ENCODE peak calls at places on chromosomes 16 and 17, in four cellular contexts. One of them, this sample, is unnamed. For H3K4me1, the result is how much of the 10 kb centered on the place peaks cover.

GRCh38 chr17:79645777-79646088 is 34.9 kb upstream of the RBFOX3 start:
- DNase-seq in K562: no peak
- DNase-seq in H1: no peak
- DNase-seq in GM12878: no peak
- DNase-seq in this sample: no peak

GRCh38 chr17:7842380-7842949 is 8.4 kb downstream of the KDM6B start:
- DNase-seq in K562: peak
- DNase-seq in H1: no peak
- DNase-seq in GM12878: no peak
- DNase-seq in this sample: no peak

GRCh38 chr16:84667600-84668309 is 19.4 kb downstream of the KLHL36 start:
- DNase-seq in K562: no peak
- DNase-seq in H1: no peak
- DNase-seq in GM12878: no peak
- DNase-seq in this sample: no peak

GRCh38 chr17:55301521-55302406 is 37.0 kb downstream of the HLF start:
- DNase-seq in K562: no peak
- DNase-seq in H1: no peak
- DNase-seq in GM12878: no peak
- DNase-seq in this sample: no peak

GRCh38 chr17:19003543-19003965 is 1.0 kb downstream of the FAM83G start:
- DNase-seq in K562: no peak
- DNase-seq in H1: no peak
- DNase-seq in GM12878: no peak
- DNase-seq in this sample: no peak

GRCh38 chr16:86403541-86404163 is 106.7 kb upstream of the FOXF1 start:
- DNase-seq in K562: no peak
- DNase-seq in H1: no peak
- DNase-seq in GM12878: no peak
- DNase-seq in this sample: no peak

GRCh38 chr16:4158143-4159093 is 42.2 kb upstream of the ADCY9 start:
- DNase-seq in K562: no peak
- DNase-seq in H1: no peak
- DNase-seq in GM12878: no peak
- DNase-seq in this sample: no peak

GRCh38 chr17:10616502-10617119 is 40.5 kb downstream of the MYH3 start:
- DNase-seq in K562: peak
- DNase-seq in H1: peak
- DNase-seq in GM12878: no peak
- DNase-seq in this sample: peak

GRCh38 chr17:74292495-74292894 is 18.5 kb downstream of the DNAI2 start:
- DNase-seq in K562: no peak
- DNase-seq in H1: no peak
- DNase-seq in GM12878: no peak
- DNase-seq in this sample: no peak

GRCh38 chr17:40564883-40565744 is at the start of gene CCR7:
- DNase-seq in K562: peak
- DNase-seq in H1: no peak
- DNase-seq in GM12878: no peak
- DNase-seq in this sample: no peak

GRCh38 chr17:45091778-45092425 is 30.8 kb downstream of the NMT1 start:
- DNase-seq in K562: no peak
- DNase-seq in H1: no peak
- DNase-seq in GM12878: no peak
- DNase-seq in this sample: no peak

GRCh38 chr17:50511058-50511457 is 2.8 kb downstream of the MYCBPAP start:
- DNase-seq in K562: no peak
- DNase-seq in H1: no peak
- DNase-seq in GM12878: peak
- DNase-seq in this sample: no peak

GRCh38 chr16:81473066-81473488 is 28.5 kb downstream of the CMIP start:
- DNase-seq in K562: no peak
- DNase-seq in H1: no peak
- DNase-seq in GM12878: no peak
- DNase-seq in this sample: no peak

GRCh38 chr16:30876867-30877266 is 17.0 kb downstream of the BCL7C start:
- DNase-seq in K562: peak
- DNase-seq in H1: no peak
- DNase-seq in GM12878: no peak
- DNase-seq in this sample: no peak

GRCh38 chr17:58541249-58541648 is 26.8 kb upstream of the MTMR4 start:
- DNase-seq in K562: peak
- DNase-seq in H1: no peak
- DNase-seq in GM12878: no peak
- DNase-seq in this sample: peak

GRCh38 chr16:62240722-62241121 is 204.5 kb upstream of the CDH8 start:
- DNase-seq in K562: no peak
- DNase-seq in H1: no peak
- DNase-seq in GM12878: no peak
- DNase-seq in this sample: no peak

GRCh38 chr16:16917201-16917600 is 538.3 kb downstream of the NPIPA7 start:
- DNase-seq in K562: no peak
- DNase-seq in H1: no peak
- DNase-seq in GM12878: no peak
- DNase-seq in this sample: no peak

GRCh38 chr17:35801583-35802224 is 6.3 kb upstream of the MMP28 start:
- DNase-seq in K562: peak
- DNase-seq in H1: no peak
- DNase-seq in GM12878: no peak
- DNase-seq in this sample: no peak

GRCh38 chr16:86418981-86419380 is 91.3 kb upstream of the FOXF1 start:
- DNase-seq in K562: no peak
- DNase-seq in H1: no peak
- DNase-seq in GM12878: no peak
- DNase-seq in this sample: no peak

GRCh38 chr16:8847623-8848022 is 21.2 kb downstream of the CARHSP1 start:
- DNase-seq in K562: no peak
- DNase-seq in H1: no peak
- DNase-seq in GM12878: no peak
- DNase-seq in this sample: no peak

GRCh38 chr17:5587431-5588032 is 3.2 kb upstream of the NLRP1 start:
- DNase-seq in K562: peak
- DNase-seq in H1: no peak
- DNase-seq in GM12878: no peak
- DNase-seq in this sample: peak

GRCh38 chr17:38457577-38458371 is 29.5 kb downstream of the ARHGAP23 start:
- DNase-seq in K562: no peak
- DNase-seq in H1: no peak
- DNase-seq in GM12878: no peak
- DNase-seq in this sample: no peak

GRCh38 chr17:1907818-1908698 is 78.3 kb downstream of the RPA1 start:
- DNase-seq in K562: no peak
- DNase-seq in H1: no peak
- DNase-seq in GM12878: no peak
- DNase-seq in this sample: no peak

GRCh38 chr17:2837147-2837561 is 40.9 kb downstream of the RAP1GAP2 start:
- DNase-seq in K562: no peak
- DNase-seq in H1: no peak
- DNase-seq in GM12878: no peak
- DNase-seq in this sample: no peak

GRCh38 chr17:77214743-77215142 is 74.0 kb downstream of the SEC14L1 start:
- DNase-seq in K562: peak
- DNase-seq in H1: peak
- DNase-seq in GM12878: no peak
- DNase-seq in this sample: peak

GRCh38 chr17:66725956-66726355 is 109.0 kb upstream of the CACNG5 start:
- DNase-seq in K562: no peak
- DNase-seq in H1: no peak
- DNase-seq in GM12878: no peak
- DNase-seq in this sample: no peak

GRCh38 chr16:49830873-49831272 is 25.0 kb downstream of the ZNF423 start:
- DNase-seq in K562: no peak
- DNase-seq in H1: no peak
- DNase-seq in GM12878: no peak
- DNase-seq in this sample: no peak
- H3K4me1 ChIP-seq in K562: under half
- H3K4me1 ChIP-seq in H1: under half
- H3K4me1 ChIP-seq in GM12878: under half
- H3K4me1 ChIP-seq in this sample: under half

DNA sequence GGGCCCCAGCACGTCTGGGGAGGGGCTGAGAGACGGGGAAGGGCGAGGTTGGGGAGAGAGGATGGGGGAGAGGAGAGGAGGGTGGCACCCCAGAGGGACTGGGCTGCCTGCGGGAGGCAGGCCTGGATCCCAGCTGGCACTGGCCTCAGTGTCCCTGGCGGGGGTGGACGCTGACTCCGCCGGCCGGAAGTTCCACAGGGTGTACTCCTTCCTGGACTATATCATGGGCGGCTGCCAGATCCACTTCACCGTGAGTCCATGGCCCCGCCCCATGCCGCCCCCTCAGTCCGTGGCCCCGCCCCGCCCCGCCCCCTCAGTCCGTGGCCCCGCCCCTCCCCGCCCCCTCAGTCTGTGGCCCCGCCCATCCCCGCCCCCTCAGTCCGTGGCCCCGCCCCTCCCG is 11.3 kb downstream of the CPNE7 start:
- DNase-seq in K562: peak
- DNase-seq in H1: no peak
- DNase-seq in GM12878: no peak
- DNase-seq in this sample: no peak
- TF ChIP-seq EGR1 in K562: peak
- TF ChIP-seq EGR1 in H1: no peak
- TF ChIP-seq EGR1 in GM12878: peak
- TF ChIP-seq EGR1 in this sample: no peak

GRCh38 chr16:20903116-20903888 is 2.7 kb downstream of the LYRM1 start:
- DNase-seq in K562: no peak
- DNase-seq in H1: no peak
- DNase-seq in GM12878: no peak
- DNase-seq in this sample: no peak
- H3K4me1 ChIP-seq in K562: under half
- H3K4me1 ChIP-seq in H1: under half
- H3K4me1 ChIP-seq in GM12878: under half
- H3K4me1 ChIP-seq in this sample: half or more

GRCh38 chr16:90020838-90021382 is 1.7 kb upstream of the DBNDD1 start:
- DNase-seq in K562: no peak
- DNase-seq in H1: no peak
- DNase-seq in GM12878: no peak
- DNase-seq in this sample: no peak

GRCh38 chr16:90018297-90019200 is 707 bp downstream of the DBNDD1 start:
- DNase-seq in K562: peak
- DNase-seq in H1: no peak
- DNase-seq in GM12878: no peak
- DNase-seq in this sample: no peak

GRCh38 chr16:90019201-90019542 is at the start of gene DBNDD1:
- DNase-seq in K562: no peak
- DNase-seq in H1: no peak
- DNase-seq in GM12878: no peak
- DNase-seq in this sample: no peak

GRCh38 chr16:90020260-90020837 is 1.1 kb upstream of the DBNDD1 start:
- DNase-seq in K562: no peak
- DNase-seq in H1: no peak
- DNase-seq in GM12878: no peak
- DNase-seq in this sample: no peak

DNA sequence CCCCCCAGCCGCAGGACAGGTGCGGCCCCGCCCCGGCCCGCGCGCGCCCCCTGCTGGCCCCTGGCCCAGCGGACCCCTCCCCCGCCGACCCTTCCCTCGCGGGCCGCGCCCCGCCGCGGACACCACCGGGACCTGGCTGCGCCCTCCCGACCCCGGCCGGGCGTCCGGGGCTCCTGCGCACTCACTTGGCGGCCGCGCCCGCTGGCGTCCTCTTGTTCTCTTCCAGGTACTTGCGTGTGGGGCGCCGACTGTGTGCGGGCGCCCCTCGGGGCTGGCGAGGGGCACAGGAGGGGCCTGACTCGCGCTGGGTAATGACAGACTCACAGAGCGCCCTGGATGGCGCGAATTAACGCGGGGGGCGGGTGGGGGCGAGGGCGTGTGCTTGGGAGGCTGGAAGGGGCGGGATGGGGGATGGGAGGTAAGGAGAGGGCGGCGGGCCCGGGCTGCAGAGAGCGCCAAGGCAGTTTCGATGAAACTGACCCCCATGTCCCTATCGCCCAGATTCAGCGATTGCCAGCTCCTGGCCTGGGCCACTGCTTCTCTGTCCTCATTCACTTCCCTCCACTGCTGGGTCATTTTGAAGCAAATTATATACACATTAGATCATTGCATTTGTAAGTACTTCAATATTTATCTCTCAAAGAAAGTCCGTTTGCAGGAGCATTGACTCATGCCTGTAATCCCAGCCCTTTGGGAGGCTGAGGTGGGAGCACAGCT is 445 bp upstream of the DBNDD1 start:
- DNase-seq in K562: peak
- DNase-seq in H1: no peak
- DNase-seq in GM12878: no peak
- DNase-seq in this sample: no peak
- TF ChIP-seq EGR1 in K562: no peak
- TF ChIP-seq EGR1 in H1: peak
- TF ChIP-seq EGR1 in GM12878: no peak
- TF ChIP-seq EGR1 in this sample: no peak

DNA sequence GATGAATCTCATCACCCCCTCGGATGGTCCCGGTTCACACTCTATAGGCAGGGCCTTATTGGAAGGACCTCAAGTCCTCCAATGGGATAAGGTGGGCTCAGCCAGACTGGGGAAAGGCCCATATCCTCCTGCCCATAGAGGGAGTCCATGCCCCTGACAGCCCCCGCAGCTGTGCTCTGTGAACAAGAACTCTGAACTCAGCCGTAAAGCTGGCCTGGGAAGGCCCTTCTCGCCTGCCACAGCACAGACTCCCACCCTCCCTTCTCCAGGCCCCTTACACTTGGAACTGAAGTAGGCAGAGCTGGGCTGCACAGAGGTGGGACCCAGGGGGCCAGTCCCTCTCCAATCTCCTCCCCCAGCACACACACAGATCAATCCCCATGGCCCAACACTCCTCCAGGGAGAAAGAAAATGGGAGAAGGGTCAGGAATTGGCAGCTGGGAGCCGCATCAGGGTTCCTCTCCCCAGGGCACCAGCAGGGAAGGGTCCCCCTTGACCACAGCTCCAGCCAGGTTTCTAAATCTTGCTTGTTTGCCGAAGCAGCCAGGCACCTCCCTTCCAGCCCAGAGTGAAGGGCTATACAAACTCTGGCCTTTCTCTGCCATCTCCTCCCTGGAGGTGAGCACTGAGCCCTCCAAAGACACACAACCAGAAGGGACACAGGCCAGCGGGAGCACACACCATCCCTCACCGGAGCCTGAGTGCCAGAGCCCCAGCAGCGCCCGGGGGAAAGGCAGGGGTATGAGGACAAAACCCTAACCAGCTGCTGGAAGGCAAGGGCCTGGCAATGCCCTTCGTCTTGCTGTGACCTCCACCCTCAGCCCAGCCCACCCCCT is 454.1 kb downstream of the SOX9 start:
- DNase-seq in K562: no peak
- DNase-seq in H1: no peak
- DNase-seq in GM12878: no peak
- DNase-seq in this sample: no peak
- H3K4me1 ChIP-seq in K562: under half
- H3K4me1 ChIP-seq in H1: under half
- H3K4me1 ChIP-seq in GM12878: under half
- H3K4me1 ChIP-seq in this sample: under half